ENCODE peak calls at places on chromosome 3, in nine cellular contexts. T, W, K, Q, I, A, P, L and X are unnamed samples.
A peak's percentile ranks its signal among the peaks of the same experiment; 100 is the strongest.

GRCh38 chr3:140219923-140220452 is 285.0 kb downstream of the CLSTN2 start:
- DNase-seq in Q (no peak), I (no peak), P (no peak), W (no peak), T (no peak), A (no peak), L (no peak), K (no peak), X (no peak)

GRCh38 chr3:158488670-158489069 is 82.3 kb upstream of the MLF1 start:
- DNase-seq in A (no peak), P (no peak), Q (no peak), L (no peak), I (no peak), W (no peak), K (no peak), T (no peak), X (no peak)

GRCh38 chr3:185558395-185558794 is 6.0 kb upstream of the LIPH start:
- DNase-seq in P (no peak), Q (peak; percentile 14), K (no peak), T (no peak), W (no peak), L (no peak), A (peak; percentile 78), I (peak; percentile 89), X (peak; percentile 80)

GRCh38 chr3:148280623-148281242 is 417.0 kb upstream of the AGTR1 start:
- DNase-seq in A (peak; percentile 61), Q (peak; percentile 68), T (no peak), L (no peak), P (no peak), K (no peak), W (no peak), I (no peak), X (no peak)

GRCh38 chr3:67648229-67648628 is 6.2 kb downstream of the SUCLG2 start:
- DNase-seq in K (no peak), Q (no peak), A (no peak), T (no peak), L (no peak), P (no peak), I (peak; percentile 31), W (no peak), X (no peak)

GRCh38 chr3:50484681-50485263 is 18.7 kb downstream of the CACNA2D2 start:
- DNase-seq in W (no peak), T (no peak), Q (no peak), A (no peak), I (peak; percentile 24), L (no peak), P (no peak), K (no peak), X (no peak)

GRCh38 chr3:32961189-32961715 is 9.8 kb downstream of the CCR4 start:
- DNase-seq in P (no peak), Q (no peak), K (peak; percentile 52), A (no peak), I (no peak), L (no peak), W (peak; percentile 35), T (no peak), X (no peak)

GRCh38 chr3:4688411-4688810 is 195.3 kb downstream of the ITPR1 start:
- DNase-seq in P (no peak), L (no peak), A (no peak), I (no peak), W (no peak), K (no peak), T (no peak), Q (no peak), X (no peak)

GRCh38 chr3:43043793-43044192 is 62.1 kb downstream of the POMGNT2 start:
- DNase-seq in Q (no peak), P (no peak), L (no peak), T (no peak), K (no peak), I (no peak), A (no peak), W (no peak), X (no peak)

GRCh38 chr3:16885948-16886683 is 1.4 kb downstream of the PLCL2 start:
- DNase-seq in P (no peak), L (no peak), W (peak; percentile 35), A (no peak), K (no peak), Q (peak; percentile 77), I (peak; percentile 46), T (no peak), X (no peak)

GRCh38 chr3:153752405-153753027 is 368.7 kb upstream of the ARHGEF26 start:
- DNase-seq in A (no peak), W (no peak), L (peak; percentile 85), I (no peak), K (no peak), Q (no peak), T (no peak), P (no peak), X (no peak)

GRCh38 chr3:131077904-131078303 is 51.2 kb downstream of the NEK11 start:
- DNase-seq in K (no peak), P (no peak), A (no peak), W (no peak), L (no peak), I (no peak), Q (no peak), T (no peak), X (no peak)

GRCh38 chr3:8280161-8280560 is 221.5 kb upstream of the LMCD1 start:
- DNase-seq in A (no peak), P (no peak), I (no peak), K (no peak), Q (no peak), W (no peak), L (no peak), T (no peak), X (no peak)

GRCh38 chr3:150733373-150733935 is 29.5 kb downstream of the SIAH2 start:
- DNase-seq in K (no peak), A (no peak), W (no peak), L (no peak), T (no peak), Q (no peak), P (no peak), I (no peak), X (no peak)

GRCh38 chr3:100759162-100759561 is 49.9 kb downstream of the TFG start:
- DNase-seq in P (no peak), K (no peak), T (no peak), Q (no peak), I (no peak), W (no peak), L (no peak), A (no peak), X (no peak)

DNA sequence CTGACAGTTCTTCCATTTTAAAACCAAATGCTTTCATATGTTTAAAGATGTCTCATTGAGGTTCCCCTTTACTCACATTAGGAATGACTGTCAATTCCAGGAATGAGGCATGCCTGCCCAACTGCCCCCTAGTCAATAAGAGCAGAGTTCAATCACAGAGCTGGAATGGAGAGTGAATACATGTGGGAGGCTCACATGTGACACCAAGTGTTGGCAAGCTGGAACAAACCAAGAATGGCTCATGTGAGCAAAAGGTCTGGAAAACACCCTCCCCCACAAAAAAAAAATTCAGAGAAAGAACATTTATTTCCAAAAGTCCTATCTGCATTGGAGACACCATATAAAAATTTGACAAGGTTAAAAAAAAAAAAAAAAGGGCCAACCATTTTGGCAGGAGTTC is 3.7 kb downstream of the PBRM1 start:
- DNase-seq in L (no peak), W (no peak), A (no peak), Q (no peak), T (no peak), I (no peak), P (no peak), K (no peak), X (no peak)
- H3K27ac ChIP-seq in L (no peak overlapping the region), W (no peak overlapping the region), A (peak overlapping the region; percentile 62), Q (peak overlapping the region; percentile 76), T (peak overlapping the region; percentile 60), I (no peak overlapping the region), P (no peak overlapping the region), K (no peak overlapping the region), X (peak overlapping the region; percentile 24)

GRCh38 chr3:69359916-69360315 is 26.0 kb downstream of the FRMD4B start:
- DNase-seq in I (no peak), P (no peak), A (no peak), T (no peak), L (no peak), Q (no peak), K (no peak), W (no peak), X (no peak)
- H3K27ac ChIP-seq in I (no peak overlapping the region), P (no peak overlapping the region), A (no peak overlapping the region), T (no peak overlapping the region), L (no peak overlapping the region), Q (peak overlapping the region; percentile 17), K (no peak overlapping the region), W (no peak overlapping the region), X (no peak overlapping the region)

DNA sequence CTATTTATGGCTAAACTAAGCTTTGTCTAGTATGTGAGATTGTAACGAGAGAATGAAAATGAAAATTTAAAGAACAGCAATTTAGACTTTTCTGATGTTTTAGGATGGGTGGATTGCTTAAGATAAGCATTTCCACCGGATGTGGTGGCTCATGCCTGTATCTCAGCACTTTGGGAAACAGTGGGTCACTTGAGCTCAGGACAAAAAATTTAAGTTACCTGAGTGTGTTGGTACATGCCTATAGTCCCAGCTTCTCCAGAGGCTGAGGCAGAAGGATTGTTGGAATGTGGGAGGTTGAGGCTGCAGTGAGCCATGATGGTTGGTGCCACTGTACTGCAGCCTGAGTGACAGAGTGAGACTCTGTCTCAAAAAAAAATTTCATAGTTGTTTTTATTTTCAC is 3.4 kb downstream of the PPP4R2 start:
- DNase-seq in L (peak; percentile 30), A (no peak), W (no peak), I (no peak), T (no peak), P (no peak), K (no peak), Q (no peak), X (no peak)
- H3K27ac ChIP-seq in L (no peak overlapping the region), A (no peak overlapping the region), W (no peak overlapping the region), I (no peak overlapping the region), T (no peak overlapping the region), P (no peak overlapping the region), K (no peak overlapping the region), Q (peak overlapping the region; percentile 99), X (peak overlapping the region; percentile 20)

GRCh38 chr3:12483364-12483763 is 916 bp upstream of the TSEN2 start:
- DNase-seq in Q (no peak), A (no peak), T (no peak), L (peak; percentile 13), K (no peak), W (no peak), I (no peak), P (no peak), X (no peak)
- H3K27ac ChIP-seq in Q (peak overlapping the region; percentile 86), A (peak overlapping the region; percentile 65), T (peak overlapping the region; percentile 87), L (peak overlapping the region; percentile 79), K (peak overlapping the region; percentile 76), W (peak overlapping the region; percentile 76), I (peak overlapping the region; percentile 75), P (peak overlapping the region; percentile 93), X (no peak overlapping the region)